ENCODE peak calls at places on chromosomes 5 and 9, in four cellular contexts. One of them, this sample, is unnamed. For H3K36me3 and H3K27me3, the result is how much of the 10 kb centered on the place peaks cover.

GRCh38 chr9:37026085-37026935 is 7.8 kb downstream of the PAX5 start:
- DNase-seq in tibial nerve: no peak
- DNase-seq in heart left ventricle: no peak
- DNase-seq in sigmoid colon: no peak
- DNase-seq in this sample: no peak

GRCh38 chr9:129506041-129506440 is 114.9 kb downstream of the C9orf50 start:
- DNase-seq in tibial nerve: no peak
- DNase-seq in heart left ventricle: no peak
- DNase-seq in sigmoid colon: no peak
- DNase-seq in this sample: no peak

GRCh38 chr5:178367351-178368120 is 134.9 kb upstream of the PHYKPL start:
- DNase-seq in tibial nerve: no peak
- DNase-seq in heart left ventricle: no peak
- DNase-seq in sigmoid colon: no peak
- DNase-seq in this sample: no peak

GRCh38 chr9:96612105-96612965 is 7.3 kb downstream of the CDC14B start:
- DNase-seq in tibial nerve: no peak
- DNase-seq in heart left ventricle: peak
- DNase-seq in sigmoid colon: peak
- DNase-seq in this sample: peak

GRCh38 chr5:52840286-52841050 is 52.8 kb downstream of the ITGA1 start:
- DNase-seq in tibial nerve: no peak
- DNase-seq in heart left ventricle: peak
- DNase-seq in sigmoid colon: no peak
- DNase-seq in this sample: peak

GRCh38 chr9:100759166-100759565 is 181.3 kb downstream of the CAVIN4 start:
- DNase-seq in tibial nerve: no peak
- DNase-seq in heart left ventricle: no peak
- DNase-seq in sigmoid colon: no peak
- DNase-seq in this sample: no peak

GRCh38 chr5:78647838-78648358 is 674 bp downstream of the LHFPL2 start:
- DNase-seq in tibial nerve: peak
- DNase-seq in heart left ventricle: peak
- DNase-seq in sigmoid colon: peak
- DNase-seq in this sample: peak

GRCh38 chr9:126558051-126558665 is 55.6 kb upstream of the LMX1B start:
- DNase-seq in tibial nerve: peak
- DNase-seq in heart left ventricle: peak
- DNase-seq in sigmoid colon: peak
- DNase-seq in this sample: peak

GRCh38 chr5:132499440-132500243 is 9.1 kb upstream of the IRF1 start:
- DNase-seq in tibial nerve: no peak
- DNase-seq in heart left ventricle: no peak
- DNase-seq in sigmoid colon: no peak
- DNase-seq in this sample: no peak

GRCh38 chr5:180135128-180135955 is 63.8 kb upstream of the RNF130 start:
- DNase-seq in tibial nerve: no peak
- DNase-seq in heart left ventricle: peak
- DNase-seq in sigmoid colon: peak
- DNase-seq in this sample: peak

GRCh38 chr9:18979367-18979766 is 53.6 kb downstream of the SAXO1 start:
- DNase-seq in tibial nerve: no peak
- DNase-seq in heart left ventricle: no peak
- DNase-seq in sigmoid colon: no peak
- DNase-seq in this sample: peak

GRCh38 chr9:91761362-91761761 is 188.7 kb downstream of the ROR2 start:
- DNase-seq in tibial nerve: no peak
- DNase-seq in heart left ventricle: no peak
- DNase-seq in sigmoid colon: no peak
- DNase-seq in this sample: no peak

GRCh38 chr5:138603521-138603920 is 28.3 kb upstream of the HSPA9 start:
- DNase-seq in tibial nerve: no peak
- DNase-seq in heart left ventricle: no peak
- DNase-seq in sigmoid colon: no peak
- DNase-seq in this sample: peak

GRCh38 chr5:58259685-58260152 is 200.2 kb downstream of the PLK2 start:
- DNase-seq in tibial nerve: no peak
- DNase-seq in heart left ventricle: no peak
- DNase-seq in sigmoid colon: no peak
- DNase-seq in this sample: peak

GRCh38 chr5:168176251-168176650 is 115.2 kb upstream of the WWC1 start:
- DNase-seq in tibial nerve: no peak
- DNase-seq in heart left ventricle: no peak
- DNase-seq in sigmoid colon: no peak
- DNase-seq in this sample: no peak

GRCh38 chr9:6106576-6107339 is 91.3 kb upstream of the RANBP6 start:
- DNase-seq in tibial nerve: no peak
- DNase-seq in heart left ventricle: peak
- DNase-seq in sigmoid colon: no peak
- DNase-seq in this sample: peak

GRCh38 chr9:26775405-26775804 is 117.2 kb downstream of the CAAP1 start:
- DNase-seq in tibial nerve: no peak
- DNase-seq in heart left ventricle: no peak
- DNase-seq in sigmoid colon: no peak
- DNase-seq in this sample: no peak

GRCh38 chr5:77426670-77427069 is 65.4 kb downstream of the WDR41 start:
- DNase-seq in tibial nerve: no peak
- DNase-seq in heart left ventricle: no peak
- DNase-seq in sigmoid colon: no peak
- DNase-seq in this sample: peak

GRCh38 chr5:131630208-131630962 is 4.6 kb downstream of the RAPGEF6 start:
- DNase-seq in tibial nerve: no peak
- DNase-seq in heart left ventricle: no peak
- DNase-seq in sigmoid colon: no peak
- DNase-seq in this sample: no peak

GRCh38 chr9:78519786-78520185 is 222.9 kb downstream of the PSAT1 start:
- DNase-seq in tibial nerve: no peak
- DNase-seq in heart left ventricle: no peak
- DNase-seq in sigmoid colon: no peak
- DNase-seq in this sample: no peak

GRCh38 chr9:135992486-135993408 is 31.6 kb upstream of the UBAC1 start:
- DNase-seq in tibial nerve: peak
- DNase-seq in heart left ventricle: peak
- DNase-seq in sigmoid colon: peak
- DNase-seq in this sample: peak

GRCh38 chr5:73507062-73507461 is 8.8 kb downstream of the BTF3 start:
- DNase-seq in tibial nerve: no peak
- DNase-seq in heart left ventricle: no peak
- DNase-seq in sigmoid colon: no peak
- DNase-seq in this sample: no peak

DNA sequence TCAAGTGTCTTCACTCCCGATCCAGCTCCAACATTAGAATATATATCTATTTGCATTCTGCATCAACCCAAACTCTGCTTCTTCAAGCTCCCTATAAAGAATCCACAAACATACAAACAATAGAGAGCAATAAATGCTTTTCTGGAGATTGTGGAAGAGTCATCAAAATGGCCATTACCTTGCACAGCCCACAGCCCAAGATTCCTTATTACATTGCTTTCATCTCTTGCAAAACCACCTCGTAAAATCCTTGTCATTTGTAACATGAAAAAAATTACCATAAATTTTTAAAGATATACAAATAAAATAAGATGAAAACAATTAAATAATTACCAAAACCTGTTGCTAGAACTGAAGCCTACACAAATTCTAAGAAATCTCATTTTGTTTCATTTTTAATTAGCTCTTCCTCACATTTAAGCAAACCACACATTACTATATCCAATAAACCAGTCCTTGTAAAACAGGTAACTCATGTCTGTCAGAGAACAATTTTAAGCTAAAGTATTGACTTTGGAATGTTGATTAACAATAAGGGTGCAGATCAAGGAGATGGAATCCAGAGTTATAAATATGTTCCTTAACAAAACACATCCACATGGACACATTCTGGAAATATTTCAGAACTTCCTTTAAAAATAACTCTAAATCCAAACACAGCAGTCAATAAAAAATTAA is 7.2 kb downstream of the SPINK9 start:
- DNase-seq in tibial nerve: no peak
- DNase-seq in heart left ventricle: no peak
- DNase-seq in sigmoid colon: no peak
- DNase-seq in this sample: no peak
- H3K27ac ChIP-seq in tibial nerve: no peak
- H3K27ac ChIP-seq in heart left ventricle: no peak
- H3K27ac ChIP-seq in sigmoid colon: no peak
- H3K27ac ChIP-seq in this sample: no peak

GRCh38 chr9:137809038-137809630 is 68.4 kb upstream of the CACNA1B start:
- DNase-seq in tibial nerve: no peak
- DNase-seq in heart left ventricle: no peak
- DNase-seq in sigmoid colon: no peak
- DNase-seq in this sample: no peak
- H3K36me3 ChIP-seq in tibial nerve: under half
- H3K36me3 ChIP-seq in heart left ventricle: under half
- H3K36me3 ChIP-seq in sigmoid colon: under half
- H3K36me3 ChIP-seq in this sample: under half

GRCh38 chr5:82594097-82594496 is 315.9 kb upstream of the RPS23 start:
- DNase-seq in tibial nerve: no peak
- DNase-seq in heart left ventricle: no peak
- DNase-seq in sigmoid colon: no peak
- DNase-seq in this sample: peak
- H3K27me3 ChIP-seq in tibial nerve: under half
- H3K27me3 ChIP-seq in heart left ventricle: under half
- H3K27me3 ChIP-seq in sigmoid colon: under half
- H3K27me3 ChIP-seq in this sample: under half

GRCh38 chr9:68431307-68431706 is 74.9 kb downstream of the PGM5 start:
- DNase-seq in tibial nerve: no peak
- DNase-seq in heart left ventricle: no peak
- DNase-seq in sigmoid colon: no peak
- DNase-seq in this sample: no peak
- H3K27ac ChIP-seq in tibial nerve: no peak
- H3K27ac ChIP-seq in heart left ventricle: no peak
- H3K27ac ChIP-seq in sigmoid colon: peak
- H3K27ac ChIP-seq in this sample: no peak

GRCh38 chr5:133985540-133986180 is 17.2 kb upstream of the C5orf15 start:
- DNase-seq in tibial nerve: no peak
- DNase-seq in heart left ventricle: no peak
- DNase-seq in sigmoid colon: no peak
- DNase-seq in this sample: no peak
- H3K36me3 ChIP-seq in tibial nerve: under half
- H3K36me3 ChIP-seq in heart left ventricle: under half
- H3K36me3 ChIP-seq in sigmoid colon: under half
- H3K36me3 ChIP-seq in this sample: half or more

DNA sequence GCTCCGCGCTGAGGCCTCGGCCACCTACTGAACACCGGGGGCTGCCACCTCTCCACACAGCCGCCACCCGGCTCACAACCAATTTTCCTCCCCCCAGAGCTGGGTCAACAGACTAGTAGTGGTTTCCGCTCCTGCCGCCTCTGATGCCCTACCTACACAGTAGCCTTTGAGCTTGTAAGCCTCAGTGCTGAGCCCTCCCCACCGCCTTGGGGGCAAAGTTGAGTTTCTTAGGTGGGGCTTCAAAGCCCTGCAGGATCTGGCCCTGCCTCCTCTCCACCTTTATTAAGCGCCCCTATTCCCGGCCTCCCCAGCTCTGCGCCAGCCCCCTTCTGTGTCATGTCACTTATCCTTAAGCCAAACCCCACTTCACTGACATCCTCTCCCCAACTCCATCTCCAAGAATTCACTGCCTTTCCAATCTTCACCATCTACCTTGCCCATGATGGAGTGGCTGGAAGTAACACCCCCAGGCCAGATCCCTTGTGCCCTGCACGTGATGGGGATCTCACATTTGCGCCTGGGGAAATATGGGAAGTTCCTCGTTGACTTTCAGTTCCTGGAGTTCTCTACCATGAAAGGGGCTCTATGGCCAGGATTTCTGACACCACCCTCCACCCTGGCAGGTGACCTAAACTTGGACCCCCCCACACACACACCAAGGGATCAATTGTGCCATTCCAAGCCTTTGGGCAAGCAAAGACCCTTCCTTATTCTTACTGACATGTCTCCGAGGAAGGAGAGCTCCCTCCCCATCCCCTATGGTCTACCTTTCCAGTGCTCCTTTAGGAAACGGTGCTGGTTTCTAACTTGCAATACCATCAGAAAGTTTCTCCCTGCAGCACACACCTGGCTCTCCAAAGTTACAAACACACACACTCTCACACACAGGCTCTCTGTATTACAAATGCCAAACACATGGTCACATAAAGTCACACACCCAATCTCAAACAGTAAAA is 2.7 kb upstream of the CNTFR start:
- DNase-seq in tibial nerve: no peak
- DNase-seq in heart left ventricle: no peak
- DNase-seq in sigmoid colon: no peak
- DNase-seq in this sample: no peak
- H3K27me3 ChIP-seq in tibial nerve: under half
- H3K27me3 ChIP-seq in heart left ventricle: under half
- H3K27me3 ChIP-seq in sigmoid colon: half or more
- H3K27me3 ChIP-seq in this sample: half or more

DNA sequence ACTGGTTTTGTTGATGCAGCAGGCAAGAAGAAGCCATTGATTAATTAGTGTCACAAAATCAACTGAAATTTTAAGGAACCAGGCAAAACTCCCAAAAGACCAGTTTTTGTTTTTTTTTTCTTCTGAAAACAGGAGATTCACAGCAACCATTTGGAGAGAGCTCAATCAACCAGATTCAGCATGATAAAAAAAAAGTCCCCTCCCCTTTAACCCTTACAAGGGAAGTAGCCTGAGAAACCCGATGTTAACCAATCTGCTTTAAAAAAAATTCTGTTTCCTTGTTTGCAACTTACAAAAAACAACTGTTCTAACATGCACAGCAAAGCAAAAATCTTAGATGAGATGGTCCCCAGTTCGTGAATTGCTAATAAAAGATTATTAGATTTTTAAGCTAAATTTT is 59.7 kb downstream of the HMHB1 start:
- DNase-seq in tibial nerve: no peak
- DNase-seq in heart left ventricle: no peak
- DNase-seq in sigmoid colon: no peak
- DNase-seq in this sample: no peak
- H3K27ac ChIP-seq in tibial nerve: no peak
- H3K27ac ChIP-seq in heart left ventricle: no peak
- H3K27ac ChIP-seq in sigmoid colon: no peak
- H3K27ac ChIP-seq in this sample: no peak

GRCh38 chr5:69115526-69115925 is 21.7 kb downstream of the SLC30A5 start:
- DNase-seq in tibial nerve: no peak
- DNase-seq in heart left ventricle: no peak
- DNase-seq in sigmoid colon: no peak
- DNase-seq in this sample: no peak

GRCh38 chr5:69113851-69114250 is 20.0 kb downstream of the SLC30A5 start:
- DNase-seq in tibial nerve: no peak
- DNase-seq in heart left ventricle: no peak
- DNase-seq in sigmoid colon: no peak
- DNase-seq in this sample: no peak
- H3K36me3 ChIP-seq in tibial nerve: under half
- H3K36me3 ChIP-seq in heart left ventricle: under half
- H3K36me3 ChIP-seq in sigmoid colon: under half
- H3K36me3 ChIP-seq in this sample: under half

GRCh38 chr5:150190987-150191386 is 1.1 kb downstream of the SLC6A7 start:
- DNase-seq in tibial nerve: no peak
- DNase-seq in heart left ventricle: no peak
- DNase-seq in sigmoid colon: no peak
- DNase-seq in this sample: no peak
- H3K27me3 ChIP-seq in tibial nerve: under half
- H3K27me3 ChIP-seq in heart left ventricle: under half
- H3K27me3 ChIP-seq in sigmoid colon: under half
- H3K27me3 ChIP-seq in this sample: under half

GRCh38 chr9:113176748-113177147 is 25.9 kb downstream of the SLC31A2 start:
- DNase-seq in tibial nerve: no peak
- DNase-seq in heart left ventricle: no peak
- DNase-seq in sigmoid colon: no peak
- DNase-seq in this sample: no peak
- H3K27ac ChIP-seq in tibial nerve: no peak
- H3K27ac ChIP-seq in heart left ventricle: no peak
- H3K27ac ChIP-seq in sigmoid colon: no peak
- H3K27ac ChIP-seq in this sample: no peak